ENCODE peak calls at places on chromosomes 12 and 14, in four cellular contexts. P is fibroblast of mammary gland, W is right atrium auricular region, Z is amniotic stem cell. A is an unnamed sample.

GRCh38 chr14:100677925-100678765 is 48.5 kb upstream of the DLK1 start:
- DNase-seq in W (no peak), P (peak), Z (peak), A (peak)

GRCh38 chr12:104672501-104673265 is 215.9 kb downstream of the CHST11 start:
- DNase-seq in Z (no peak), P (peak), W (peak), A (no peak)

GRCh38 chr12:121942145-121942718 is 23.8 kb downstream of the CFAP251 start:
- DNase-seq in P (peak), Z (no peak), W (no peak), A (no peak)

GRCh38 chr14:51386983-51387730 is 147.1 kb downstream of the TMX1 start:
- DNase-seq in P (peak), W (no peak), Z (no peak), A (no peak)

GRCh38 chr14:87461704-87462103 is 531.3 kb downstream of the GALC start:
- DNase-seq in Z (no peak), W (no peak), P (no peak), A (peak)

GRCh38 chr14:66008631-66009030 is 477.5 kb upstream of the CCDC196 start:
- DNase-seq in W (no peak), Z (no peak), P (no peak), A (no peak)

GRCh38 chr12:1797011-1797901 is 23.1 kb upstream of the LRTM2 start:
- DNase-seq in P (peak), Z (no peak), W (peak), A (peak)

GRCh38 chr12:93786669-93787397 is 109.7 kb downstream of the CRADD start:
- DNase-seq in W (no peak), P (peak), Z (no peak), A (peak)

GRCh38 chr14:88831285-88831684 is 6.8 kb downstream of the TTC8 start:
- DNase-seq in W (no peak), Z (peak), P (peak), A (no peak)

GRCh38 chr14:91315844-91316267 is 71.4 kb upstream of the GPR68 start:
- DNase-seq in Z (no peak), P (no peak), W (no peak), A (no peak)

GRCh38 chr14:35878272-35879140 is 52.4 kb downstream of the BRMS1L start:
- DNase-seq in W (no peak), Z (no peak), P (peak), A (peak)

GRCh38 chr12:6873094-6874006 is at the start of gene SPSB2:
- DNase-seq in W (peak), P (peak), Z (peak), A (peak)

GRCh38 chr12:70756791-70757190 is 119.6 kb upstream of the PTPRB start:
- DNase-seq in P (no peak), W (no peak), Z (no peak), A (no peak)

GRCh38 chr14:91649930-91650329 is 82.0 kb downstream of the CATSPERB start:
- DNase-seq in Z (no peak), P (peak), W (no peak), A (peak)

A was measured in left kidney.